ENCODE peak calls at places on chromosomes 7 and 10, in five cellular contexts. G is HL-60; U is stimulated activated CD8-positive, alpha-beta memory T cell treated with anti-CD3 and anti-CD28 coated beads, Interleukin-15, amount 100 ng/mL, for 24 hours; J is mesothelial cell of epicardium; W is gastrocnemius medialis. F is an unnamed sample.

GRCh38 chr10:47438857-47439474 is 44.9 kb downstream of the ANXA8 start:
- DNase-seq in J (no peak), U (no peak), W (no peak), G (peak), F (peak)

GRCh38 chr7:131524699-131525098 is 31.7 kb downstream of the PODXL start:
- DNase-seq in J (no peak), U (no peak), G (no peak), W (no peak), F (no peak)

GRCh38 chr10:126387931-126388911 is at the start of gene ADAM12:
- DNase-seq in J (peak), W (no peak), U (no peak), G (no peak), F (no peak)

GRCh38 chr7:5213286-5213645 is 23.2 kb downstream of the WIPI2 start:
- DNase-seq in J (no peak), W (no peak), G (no peak), U (no peak), F (no peak)

GRCh38 chr7:30914611-30915601 is 3.3 kb downstream of the AQP1 start:
- DNase-seq in W (no peak), G (no peak), J (no peak), U (no peak), F (no peak)

GRCh38 chr10:51020175-51020574 is 54.1 kb upstream of the PRKG1 start:
- DNase-seq in J (no peak), U (no peak), W (no peak), G (no peak), F (no peak)

GRCh38 chr7:96949766-96950165 is 55.6 kb upstream of the DLX6 start:
- DNase-seq in G (no peak), U (no peak), W (no peak), J (no peak), F (no peak)

GRCh38 chr10:28445511-28445910 is 87.4 kb upstream of the WAC start:
- DNase-seq in W (no peak), J (no peak), G (no peak), U (no peak), F (no peak)

GRCh38 chr7:102473271-102473991 is 5.3 kb downstream of the POLR2J start:
- DNase-seq in W (peak), J (peak), G (no peak), U (no peak), F (peak)

GRCh38 chr7:22726345-22726848 is 603 bp upstream of the IL6 start:
- DNase-seq in U (no peak), W (peak), G (peak), J (peak), F (no peak)

GRCh38 chr7:137439829-137440433 is 96.4 kb upstream of the PTN start:
- DNase-seq in G (no peak), U (no peak), J (no peak), W (no peak), F (no peak)

GRCh38 chr7:157522954-157523353 is 186.2 kb downstream of the DNAJB6 start:
- DNase-seq in G (no peak), U (no peak), J (peak), W (no peak), F (no peak)

GRCh38 chr7:43721193-43721806 is 8.0 kb downstream of the COA1 start:
- DNase-seq in J (no peak), G (no peak), U (no peak), W (no peak), F (no peak)

GRCh38 chr10:110479710-110480109 is 18.0 kb upstream of the DUSP5 start:
- DNase-seq in U (no peak), W (no peak), G (no peak), J (no peak), F (no peak)

GRCh38 chr10:42989481-42989921 is 87.4 kb upstream of the RET start:
- DNase-seq in J (no peak), U (no peak), W (no peak), G (no peak), F (no peak)

GRCh38 chr10:131994435-131994834 is 12.7 kb upstream of the BNIP3 start:
- DNase-seq in G (no peak), J (no peak), U (no peak), W (no peak), F (no peak)